ENCODE peak calls at places on chromosomes 3 and 15, in seven cellular contexts. H is hippocampal formation, F is mesenteric fat pad, W is caudate nucleus, E is fibroblast of the aortic adventitia, U is T-helper 9 cell, I is COR-L47. P is an unnamed sample.
A peak's percentile ranks its signal among the peaks of the same experiment; 100 is the strongest.

GRCh38 chr3:155701882-155702465 is 42.9 kb downstream of the PLCH1 start:
- DNase-seq in F (no peak), E (peak; percentile 81), H (no peak), U (no peak), W (no peak), I (peak; percentile 78), P (peak; percentile 42)

GRCh38 chr3:32733631-32734229 is 48.7 kb downstream of the CNOT10 start:
- DNase-seq in U (no peak), E (peak; percentile 59), I (no peak), H (no peak), F (no peak), W (no peak), P (peak; percentile 42)

GRCh38 chr15:64861960-64862359 is 20.2 kb downstream of the PLEKHO2 start:
- DNase-seq in W (no peak), I (no peak), F (no peak), E (no peak), U (no peak), H (no peak), P (no peak)

GRCh38 chr3:160140756-160141155 is 84.5 kb upstream of the C3orf80 start:
- DNase-seq in U (no peak), I (no peak), E (no peak), H (no peak), W (no peak), F (no peak), P (peak; percentile 61)

GRCh38 chr3:130386604-130387263 is 41.3 kb downstream of the COL6A5 start:
- DNase-seq in U (no peak), I (no peak), F (no peak), W (no peak), H (no peak), E (peak; percentile 32), P (peak; percentile 33)

GRCh38 chr3:121942116-121942786 is 48.0 kb downstream of the SLC15A2 start:
- DNase-seq in W (no peak), U (no peak), F (no peak), I (no peak), E (no peak), H (no peak), P (peak; percentile 21)

GRCh38 chr15:34600920-34601319 is 17.5 kb upstream of the GOLGA8B start:
- DNase-seq in U (no peak), F (no peak), E (no peak), I (no peak), H (no peak), W (no peak), P (no peak)

GRCh38 chr3:190338717-190339116 is 16.5 kb upstream of the CLDN1 start:
- DNase-seq in W (no peak), I (no peak), F (no peak), U (no peak), E (peak; percentile 31), H (no peak), P (peak; percentile 44)

GRCh38 chr3:14520149-14520548 is 20.0 kb downstream of the GRIP2 start:
- DNase-seq in I (no peak), U (no peak), E (no peak), F (peak; percentile 81), W (no peak), H (no peak), P (no peak)

GRCh38 chr3:150345021-150345538 is 63.0 kb upstream of the TSC22D2 start:
- DNase-seq in F (no peak), H (no peak), W (no peak), I (no peak), E (peak; percentile 24), U (no peak), P (no peak)

GRCh38 chr3:195544634-195545033 is 1.5 kb upstream of the PPP1R2 start:
- DNase-seq in F (no peak), E (peak; percentile 81), U (no peak), H (no peak), W (no peak), I (no peak), P (no peak)

GRCh38 chr15:48499978-48500377 is 145.5 kb downstream of the FBN1 start:
- DNase-seq in W (no peak), I (no peak), H (no peak), F (no peak), E (no peak), U (no peak), P (no peak)

GRCh38 chr3:11600501-11601282 is 43.0 kb downstream of the VGLL4 start:
- DNase-seq in E (peak; percentile 99), U (no peak), W (no peak), I (no peak), F (no peak), H (no peak), P (peak; percentile 99)

GRCh38 chr15:101675796-101676582 is 23.8 kb upstream of the TM2D3 start:
- DNase-seq in E (peak; percentile 56), I (no peak), U (no peak), F (no peak), W (no peak), H (no peak), P (peak; percentile 84)

GRCh38 chr3:139455855-139456254 is 20.5 kb downstream of the RBP2 start:
- DNase-seq in U (no peak), I (peak; percentile 70), F (no peak), E (no peak), H (no peak), W (no peak), P (no peak)

GRCh38 chr3:17431004-17431403 is 311.4 kb downstream of the TBC1D5 start:
- DNase-seq in F (no peak), W (no peak), U (no peak), H (no peak), I (no peak), E (peak; percentile 63), P (peak; percentile 59)

GRCh38 chr15:70376929-70377691 is 279.4 kb upstream of the TLE3 start:
- DNase-seq in U (no peak), H (no peak), F (peak; percentile 87), I (no peak), W (no peak), E (peak; percentile 68), P (peak; percentile 41)

GRCh38 chr3:58117561-58118305 is 93.0 kb downstream of the DNASE1L3 start:
- DNase-seq in W (no peak), F (no peak), H (no peak), I (no peak), E (peak; percentile 74), U (no peak), P (peak; percentile 66)

GRCh38 chr3:153348457-153349137 is 186.6 kb downstream of the RAP2B start:
- DNase-seq in I (no peak), E (no peak), U (no peak), H (no peak), W (no peak), F (no peak), P (peak; percentile 47)

GRCh38 chr15:36458406-36458805 is 121.0 kb upstream of the CDIN1 start:
- DNase-seq in I (no peak), F (no peak), W (no peak), H (no peak), U (no peak), E (peak; percentile 20), P (no peak)

GRCh38 chr15:100196326-100197058 is 145.3 kb downstream of the ADAMTS17 start:
- DNase-seq in U (no peak), E (no peak), I (no peak), H (no peak), W (no peak), F (no peak), P (no peak)

GRCh38 chr3:135752851-135753250 is 212.7 kb upstream of the PPP2R3A start:
- DNase-seq in F (no peak), I (no peak), W (no peak), U (no peak), H (no peak), E (peak; percentile 1), P (no peak)

GRCh38 chr3:150975992-150976368 is 3.5 kb upstream of the CLRN1 start:
- DNase-seq in F (no peak), I (no peak), E (no peak), U (no peak), H (no peak), W (no peak), P (no peak)

GRCh38 chr3:156240642-156241041 is 120.3 kb downstream of the KCNAB1 start:
- DNase-seq in U (no peak), E (no peak), W (no peak), I (no peak), F (no peak), H (no peak), P (no peak)

GRCh38 chr3:98885851-98886250 is 15.6 kb downstream of the DCBLD2 start:
- DNase-seq in U (no peak), I (no peak), F (no peak), W (no peak), H (no peak), E (peak; percentile 68), P (peak; percentile 65)

GRCh38 chr3:133992951-133993595 is 36.7 kb downstream of the SLCO2A1 start:
- DNase-seq in E (no peak), H (no peak), I (no peak), W (no peak), F (peak; percentile 74), U (no peak), P (no peak)

GRCh38 chr3:3633761-3634160 is 165.5 kb upstream of the LRRN1 start:
- DNase-seq in U (no peak), W (no peak), H (no peak), F (no peak), E (no peak), I (no peak), P (no peak)

GRCh38 chr3:194985031-194985578 is 285.9 kb downstream of the XXYLT1 start:
- DNase-seq in U (no peak), H (peak; percentile 16), W (no peak), F (no peak), E (peak; percentile 77), I (no peak), P (peak; percentile 44)

GRCh38 chr3:14804835-14805780 is 13.7 kb upstream of the FGD5 start:
- DNase-seq in F (no peak), I (no peak), E (no peak), U (no peak), H (no peak), W (no peak), P (no peak)

GRCh38 chr15:55588070-55588817 is at the start of gene PYGO1:
- DNase-seq in I (peak; percentile 64), H (peak; percentile 16), U (no peak), E (peak; percentile 56), W (no peak), F (no peak), P (peak; percentile 72)

GRCh38 chr3:186247821-186248814 is 113.9 kb downstream of the DGKG start:
- DNase-seq in U (no peak), H (no peak), E (peak; percentile 16), I (no peak), W (no peak), F (no peak), P (no peak)

GRCh38 chr3:104279617-104280016 is 1087.1 kb upstream of the ALCAM start:
- DNase-seq in F (no peak), H (no peak), E (peak; percentile 64), W (no peak), I (no peak), U (no peak), P (peak; percentile 84)

GRCh38 chr15:73957276-73957675 is 31.0 kb downstream of the LOXL1 start:
- DNase-seq in E (no peak), U (no peak), F (no peak), W (no peak), H (no peak), I (no peak), P (no peak)

GRCh38 chr15:101495334-101496197 is 6.1 kb upstream of the PCSK6 start:
- DNase-seq in H (no peak), U (no peak), W (no peak), F (no peak), I (no peak), E (no peak), P (no peak)

GRCh38 chr3:39287216-39287858 is 7.5 kb upstream of the CX3CR1 start:
- DNase-seq in I (no peak), H (no peak), U (no peak), F (no peak), E (no peak), W (no peak), P (no peak)

GRCh38 chr3:194967126-194968117 is 281.7 kb downstream of the FAM43A start:
- DNase-seq in U (no peak), H (no peak), I (no peak), E (no peak), W (no peak), F (no peak), P (no peak)

GRCh38 chr3:16286161-16286560 is 21.1 kb downstream of the OXNAD1 start:
- DNase-seq in U (peak; percentile 48), H (no peak), E (no peak), W (no peak), F (no peak), I (no peak), P (no peak)